ENCODE peak calls at places on chromosomes 12 and 14, in four cellular contexts. P, T, E and M are unnamed samples.

GRCh38 chr12:74535536-74535935 is 2.1 kb upstream of the ATXN7L3B start:
- DNase-seq in P (no peak), T (no peak), E (no peak), M (no peak)

GRCh38 chr12:79020106-79020505 is 155.5 kb downstream of the SYT1 start:
- DNase-seq in P (no peak), T (peak; percentile 5), E (no peak), M (no peak)

GRCh38 chr12:116141110-116141832 is 136.2 kb downstream of the MED13L start:
- DNase-seq in P (no peak), T (peak; percentile 27), E (no peak), M (no peak)

GRCh38 chr12:40598073-40598472 is 94.2 kb upstream of the CNTN1 start:
- DNase-seq in P (no peak), T (no peak), E (no peak), M (no peak)

GRCh38 chr14:91372680-91373495 is 44.7 kb downstream of the CCDC88C start:
- DNase-seq in P (no peak), T (peak; percentile 70), E (no peak), M (no peak)

GRCh38 chr12:105831372-105831771 is 307.4 kb downstream of the NUAK1 start:
- DNase-seq in P (no peak), T (no peak), E (no peak), M (peak; percentile 15)

GRCh38 chr12:50764861-50765324 is 992 bp downstream of the ATF1 start:
- DNase-seq in P (no peak), T (peak; percentile 69), E (no peak), M (no peak)

GRCh38 chr12:14643247-14643646 is 53.2 kb downstream of the GUCY2C start:
- DNase-seq in P (no peak), T (no peak), E (no peak), M (no peak)

GRCh38 chr12:39406257-39406656 is 36.7 kb downstream of the KIF21A start:
- DNase-seq in P (no peak), T (no peak), E (no peak), M (no peak)

GRCh38 chr12:38956337-38956736 is 50.9 kb upstream of the CPNE8 start:
- DNase-seq in P (no peak), T (no peak), E (no peak), M (no peak)

GRCh38 chr12:106227641-106228319 is 20.0 kb downstream of the CKAP4 start:
- DNase-seq in P (no peak), T (no peak), E (no peak), M (no peak)

GRCh38 chr12:91215940-91216454 is 33.4 kb upstream of the DCN start:
- DNase-seq in P (no peak), T (no peak), E (no peak), M (no peak)

GRCh38 chr14:75660630-75661498 is at the start of the genes ERG28 and TTLL5:
- DNase-seq in P (peak; percentile 97), T (peak; percentile 95), E (peak; percentile 99), M (peak; percentile 97)

GRCh38 chr12:99619389-99620158 is 28.0 kb upstream of the GARIN6 start:
- DNase-seq in P (peak; percentile 9), T (peak; percentile 22), E (no peak), M (peak; percentile 49)

DNA sequence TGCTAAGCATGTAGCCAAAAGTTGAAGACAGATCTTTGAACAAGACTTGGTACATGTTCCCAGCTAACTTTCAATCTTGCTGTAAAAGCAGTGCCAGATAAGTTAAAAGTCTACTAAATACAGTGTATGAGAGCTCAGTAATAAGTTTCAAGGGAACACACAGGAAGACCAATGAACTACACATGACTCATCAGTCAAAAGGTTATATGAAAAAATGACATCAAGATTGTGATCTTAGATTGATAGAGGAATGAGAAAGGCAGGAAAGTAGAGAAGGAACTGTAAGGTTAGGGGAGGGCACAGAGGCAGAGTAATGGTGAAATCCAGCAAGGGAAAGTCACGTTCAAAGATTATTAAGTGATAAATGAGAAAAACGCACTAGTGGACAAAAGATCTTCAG is 249.9 kb upstream of the FLRT2 start:
- DNase-seq in P (no peak), T (no peak), E (no peak), M (no peak)
- TF ChIP-seq USF1 in P (no peak), T (no peak), E (no peak), M (no peak)

DNA sequence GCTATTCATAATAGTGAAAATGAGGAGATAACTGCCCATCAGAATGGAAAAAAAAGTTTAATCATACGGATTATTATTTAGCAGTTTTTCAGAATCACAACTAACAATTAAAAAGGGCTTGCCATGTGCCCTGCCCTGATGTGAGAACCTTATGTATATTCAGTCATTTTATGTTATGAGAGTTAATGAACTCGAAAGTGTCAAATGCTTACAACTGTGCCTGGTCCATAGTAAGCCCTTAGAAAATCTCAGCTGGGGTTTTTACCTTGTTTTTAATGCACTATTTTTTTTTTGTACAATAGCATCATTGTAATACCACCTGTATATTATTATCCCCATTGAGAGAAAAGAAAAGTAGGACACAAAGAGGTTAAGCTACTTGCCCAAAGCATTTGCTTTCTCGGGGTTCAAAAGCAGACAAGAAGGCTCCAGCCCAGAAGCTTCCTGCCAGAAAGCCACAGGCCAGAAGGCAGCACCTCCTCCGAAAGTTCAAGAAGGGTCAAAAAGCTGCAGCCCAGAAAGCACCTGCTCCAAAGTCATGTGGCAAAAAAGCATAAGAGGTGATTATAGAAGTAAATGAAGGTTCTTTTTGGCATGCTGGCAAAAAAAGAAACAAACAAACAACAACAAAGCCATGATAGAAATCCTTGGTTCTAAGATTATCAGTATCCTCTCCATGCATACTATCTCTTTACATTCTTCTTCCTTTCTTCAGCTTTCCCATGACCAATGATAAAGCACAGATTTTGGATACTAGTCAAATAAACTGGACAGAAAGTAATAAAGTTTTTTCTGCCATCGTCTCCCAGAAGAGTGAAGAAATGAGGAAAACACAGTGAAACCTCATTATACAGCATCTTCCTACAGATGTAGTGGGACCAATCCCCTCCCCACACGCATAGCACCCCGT is 59.1 kb upstream of the NAP1L1 start:
- DNase-seq in P (no peak), T (no peak), E (peak; percentile 38), M (no peak)
- TF ChIP-seq USF1 in P (no peak), T (no peak), E (no peak), M (no peak)

GRCh38 chr14:73789996-73790581 is 61.5 kb upstream of the PTGR2 start:
- DNase-seq in P (no peak), T (no peak), E (no peak), M (no peak)
- TF ChIP-seq USF1 in P (peak; percentile 39), T (no peak), E (no peak), M (no peak)

GRCh38 chr12:126704609-126705008 is 1562.4 kb upstream of the TMEM132C start:
- DNase-seq in P (no peak), T (no peak), E (no peak), M (no peak)

GRCh38 chr12:126706300-126706699 is 1560.7 kb upstream of the TMEM132C start:
- DNase-seq in P (no peak), T (no peak), E (no peak), M (no peak)

DNA sequence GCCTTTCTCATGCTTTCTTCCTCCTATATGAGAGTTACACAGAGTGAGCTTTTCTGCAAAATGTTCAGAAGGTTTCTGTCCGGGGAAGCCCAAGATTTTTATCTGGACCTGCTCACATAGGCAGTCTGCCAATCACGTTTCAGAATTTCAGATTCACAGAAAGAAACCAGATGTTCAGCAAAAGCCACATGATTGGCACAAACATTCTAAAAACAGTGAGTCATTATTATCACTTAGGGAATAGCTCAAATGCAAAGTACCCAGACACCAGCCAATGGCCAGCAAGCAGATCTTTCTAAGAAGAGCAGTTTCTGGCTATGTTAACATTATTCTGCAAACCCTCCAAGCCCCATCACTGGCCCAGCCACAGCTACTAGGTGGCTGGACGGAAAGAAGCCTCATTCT is 1558.5 kb upstream of the TMEM132C start:
- DNase-seq in P (no peak), T (peak; percentile 24), E (no peak), M (no peak)
- TF ChIP-seq USF1 in P (no peak), T (peak; percentile 5), E (no peak), M (no peak)

GRCh38 chr12:92596388-92596787 is 106.4 kb upstream of the PLEKHG7 start:
- DNase-seq in P (no peak), T (no peak), E (no peak), M (no peak)
- TF ChIP-seq USF1 in P (no peak), T (no peak), E (no peak), M (no peak)

DNA sequence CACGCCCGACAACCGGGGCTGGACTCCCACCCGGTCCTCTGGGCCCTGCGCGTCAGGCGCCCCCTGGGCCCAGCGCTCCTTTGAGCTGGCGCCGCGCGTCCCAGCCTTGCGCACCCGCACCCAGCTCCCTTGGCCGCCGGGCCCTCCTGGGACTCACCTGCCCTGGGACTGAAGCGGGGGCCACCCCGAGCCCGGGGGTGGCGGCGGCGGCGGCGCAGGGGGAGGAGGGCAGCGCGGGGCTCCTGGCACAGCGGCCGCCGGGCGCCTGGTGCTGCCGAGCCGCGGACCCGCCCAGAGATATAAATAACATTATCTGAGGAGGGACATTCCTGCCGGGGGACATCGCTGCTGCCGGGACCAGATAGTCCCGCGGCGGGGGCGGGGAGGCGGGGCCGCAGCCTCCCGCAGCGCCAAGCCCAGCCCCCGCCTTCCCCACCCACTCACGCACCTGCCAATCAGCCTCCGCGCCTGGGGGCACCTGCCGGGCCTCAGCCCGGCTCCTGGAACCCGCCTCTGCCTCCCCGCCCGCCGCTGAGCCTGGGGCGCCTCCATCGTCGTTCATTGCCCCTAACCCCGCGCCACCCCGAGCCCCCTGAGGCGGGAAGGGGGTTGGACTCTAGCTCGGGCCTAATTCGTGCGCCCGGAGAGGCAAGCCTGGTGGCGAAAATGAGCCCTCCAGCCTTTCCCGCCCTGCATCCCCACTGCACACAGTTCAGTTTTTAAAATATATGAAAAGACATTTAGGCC is at the start of gene SPTB:
- DNase-seq in P (peak; percentile 89), T (peak; percentile 80), E (no peak), M (peak; percentile 59)
- TF ChIP-seq USF1 in P (no peak), T (no peak), E (no peak), M (no peak)

GRCh38 chr12:34051486-34051885 is 29.2 kb downstream of the ALG10 start:
- DNase-seq in P (no peak), T (no peak), E (no peak), M (no peak)

GRCh38 chr12:34046570-34046969 is 24.3 kb downstream of the ALG10 start:
- DNase-seq in P (no peak), T (no peak), E (no peak), M (no peak)

GRCh38 chr12:34048714-34049113 is 26.4 kb downstream of the ALG10 start:
- DNase-seq in P (no peak), T (no peak), E (no peak), M (no peak)
- TF ChIP-seq USF1 in P (no peak), T (no peak), E (no peak), M (no peak)

DNA sequence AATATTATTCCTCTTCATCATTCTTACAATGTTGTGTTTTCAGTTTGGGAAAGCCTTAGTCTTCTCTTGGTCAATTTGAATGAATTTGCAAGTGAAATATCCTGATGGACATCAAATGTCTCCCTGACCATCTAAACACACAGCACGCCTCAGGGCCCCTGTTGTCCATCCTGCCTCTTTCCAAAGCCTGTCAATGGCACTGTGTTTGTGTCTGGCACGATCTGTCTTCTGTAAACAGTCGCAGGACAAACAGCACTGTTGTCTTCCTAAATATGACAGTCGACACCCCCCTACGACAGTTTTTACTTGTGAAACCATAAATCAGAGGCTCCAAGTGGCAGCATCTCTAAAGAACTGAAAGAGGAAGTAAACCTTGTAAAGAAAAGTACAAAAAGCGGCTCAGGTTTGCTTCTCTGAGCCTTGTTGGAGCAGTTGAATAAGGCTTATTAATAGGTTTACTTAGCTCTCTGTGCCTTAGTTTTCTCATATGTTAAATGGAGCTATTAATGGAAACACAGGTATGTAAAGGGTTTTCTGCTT is 285.8 kb downstream of the NRXN3 start:
- DNase-seq in P (no peak), T (no peak), E (no peak), M (no peak)
- TF ChIP-seq USF1 in P (no peak), T (no peak), E (no peak), M (no peak)